ENCODE peak calls at places on chromosomes 5 and 9, in six cellular contexts. C is cardiac muscle cell, V is hepatocyte, Z is GM23248, B is thoracic aorta, W is A549. Y is an unnamed sample.
A peak's percentile ranks its signal among the peaks of the same experiment; 100 is the strongest.

GRCh38 chr5:31639488-31640011 is 619 bp downstream of the PDZD2 start:
- DNase-seq in C (no peak), V (no peak), Z (no peak), B (no peak), W (no peak), Y (no peak)

GRCh38 chr5:190366-191035 is 794 bp upstream of the LRRC14B start:
- DNase-seq in C (no peak), V (no peak), Z (no peak), B (no peak), W (no peak), Y (no peak)

GRCh38 chr9:14207352-14207995 is 106.5 kb downstream of the NFIB start:
- DNase-seq in C (no peak), V (no peak), Z (no peak), B (no peak), W (no peak), Y (no peak)

GRCh38 chr5:169417676-169418075 is 116.7 kb upstream of the SLIT3 start:
- DNase-seq in C (no peak), V (no peak), Z (no peak), B (no peak), W (no peak), Y (no peak)

GRCh38 chr9:124479947-124480620 is 27.1 kb downstream of the NR5A1 start:
- DNase-seq in C (no peak), V (no peak), Z (no peak), B (no peak), W (no peak), Y (no peak)

GRCh38 chr5:108148715-108149139 is 233.2 kb downstream of the FBXL17 start:
- DNase-seq in C (peak; percentile 38), V (peak; percentile 27), Z (peak; percentile 65), B (no peak), W (peak; percentile 24), Y (no peak)

GRCh38 chr9:128419061-128419925 is 1.4 kb upstream of the CERCAM start:
- DNase-seq in C (peak; percentile 56), V (peak; percentile 42), Z (peak; percentile 67), B (no peak), W (no peak), Y (no peak)

GRCh38 chr5:38453506-38453905 is 102.9 kb downstream of the LIFR start:
- DNase-seq in C (no peak), V (no peak), Z (no peak), B (no peak), W (no peak), Y (no peak)

GRCh38 chr9:99445920-99446319 is 223.8 kb downstream of the SEC61B start:
- DNase-seq in C (no peak), V (no peak), Z (peak; percentile 85), B (no peak), W (no peak), Y (no peak)

GRCh38 chr5:2095011-2095410 is 212.3 kb upstream of the IRX4 start:
- DNase-seq in C (no peak), V (no peak), Z (no peak), B (no peak), W (no peak), Y (no peak)

GRCh38 chr5:45260292-45260691 is 435.9 kb downstream of the HCN1 start:
- DNase-seq in C (peak; percentile 28), V (no peak), Z (no peak), B (no peak), W (no peak), Y (no peak)

DNA sequence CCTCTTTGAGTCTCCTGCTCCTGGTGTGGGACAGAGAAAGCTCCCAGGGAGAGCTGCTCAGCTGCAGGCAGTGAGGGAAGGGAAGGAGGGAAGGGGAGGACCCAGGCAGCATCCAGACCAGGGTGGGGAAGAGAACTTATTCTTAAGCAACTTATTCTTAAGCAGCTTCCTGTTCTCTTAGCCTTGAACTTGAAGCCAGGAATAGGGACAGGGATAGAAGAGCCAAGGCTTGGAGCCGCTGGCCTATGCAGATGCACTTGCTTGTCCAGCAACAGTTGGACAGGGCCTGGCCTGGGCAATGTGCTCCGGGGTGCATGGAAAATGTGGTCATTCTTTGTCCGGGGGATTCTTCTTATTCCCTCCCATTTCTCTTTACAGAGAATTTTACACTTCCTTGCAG is 31.4 kb upstream of the SPTLC1 start:
- DNase-seq in C (no peak), V (no peak), Z (peak; percentile 51), B (no peak), W (peak; percentile 15), Y (no peak)
- H3K27ac ChIP-seq in C (no peak overlapping the region), V (peak overlapping the region; percentile 84), Z (peak overlapping the region; percentile 87), B (no peak overlapping the region), W (peak overlapping the region; percentile 97), Y (no peak overlapping the region)

GRCh38 chr9:26856413-26857032 is 36.1 kb downstream of the CAAP1 start:
- DNase-seq in C (peak; percentile 66), V (peak; percentile 61), Z (peak; percentile 56), B (no peak), W (peak; percentile 77), Y (peak; percentile 37)
- H3K9me3 ChIP-seq in C (no peaks in the 10 kb centered on the region), V (no peaks in the 10 kb centered on the region), Z (no peaks in the 10 kb centered on the region), B (no peaks in the 10 kb centered on the region), W (no peaks in the 10 kb centered on the region), Y (peaks cover 16% of the 10 kb centered on the region)

GRCh38 chr9:87451149-87451548 is 46.5 kb upstream of the DAPK1 start:
- DNase-seq in C (no peak), V (no peak), Z (no peak), B (no peak), W (no peak), Y (no peak)
- H3K27ac ChIP-seq in C (no peak overlapping the region), V (no peak overlapping the region), Z (no peak overlapping the region), B (no peak overlapping the region), W (no peak overlapping the region), Y (no peak overlapping the region)

GRCh38 chr5:19285286-19285685 is 702.7 kb downstream of the CDH18 start:
- DNase-seq in C (no peak), V (no peak), Z (no peak), B (no peak), W (no peak), Y (no peak)
- H3K9me3 ChIP-seq in C (no peaks in the 10 kb centered on the region), V (no peaks in the 10 kb centered on the region), Z (no peaks in the 10 kb centered on the region), B (no peaks in the 10 kb centered on the region), W (no peaks in the 10 kb centered on the region), Y (no peaks in the 10 kb centered on the region)

GRCh38 chr5:151676719-151677118 is 10.0 kb downstream of the SPARC start:
- DNase-seq in C (no peak), V (no peak), Z (peak; percentile 53), B (no peak), W (no peak), Y (no peak)

GRCh38 chr5:151679421-151680155 is 7.1 kb downstream of the SPARC start:
- DNase-seq in C (no peak), V (no peak), Z (peak; percentile 75), B (no peak), W (no peak), Y (no peak)

GRCh38 chr5:151678713-151679112 is 8.0 kb downstream of the SPARC start:
- DNase-seq in C (no peak), V (no peak), Z (peak; percentile 52), B (no peak), W (no peak), Y (no peak)

GRCh38 chr5:151675956-151676712 is 10.6 kb downstream of the SPARC start:
- DNase-seq in C (no peak), V (no peak), Z (peak; percentile 40), B (no peak), W (no peak), Y (no peak)

DNA sequence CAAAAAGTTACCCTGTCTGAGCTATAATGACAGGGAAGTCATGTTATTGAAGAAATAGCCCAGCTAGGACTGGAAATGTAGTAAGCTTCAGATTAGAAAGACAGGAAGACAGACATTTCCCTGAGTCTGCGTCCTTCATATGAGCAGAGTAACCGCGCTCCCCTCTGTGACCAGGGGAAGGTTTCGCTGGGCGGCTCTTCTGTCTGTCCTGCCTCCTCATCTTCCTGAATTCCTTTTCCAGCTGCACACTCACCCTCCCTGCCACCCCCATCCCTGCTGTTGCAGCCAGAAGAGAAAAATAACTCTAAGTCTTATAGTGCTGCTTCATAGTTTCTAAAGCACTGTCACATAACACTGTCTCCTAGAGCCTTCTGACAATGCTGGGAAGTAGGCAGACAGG is 8.6 kb downstream of the SPARC start:
- DNase-seq in C (no peak), V (no peak), Z (peak; percentile 88), B (no peak), W (no peak), Y (no peak)
- H3K27ac ChIP-seq in C (peak overlapping the region; percentile 42), V (peak overlapping the region; percentile 83), Z (peak overlapping the region; percentile 99), B (peak overlapping the region; percentile 95), W (peak overlapping the region; percentile 5), Y (no peak overlapping the region)

GRCh38 chr5:141343242-141343952 is at the start of gene PCDHGA3:
- DNase-seq in C (no peak), V (no peak), Z (peak; percentile 83), B (no peak), W (peak; percentile 61), Y (no peak)

GRCh38 chr5:141343953-141344463 is 379 bp downstream of the PCDHGA3 start:
- DNase-seq in C (no peak), V (no peak), Z (no peak), B (no peak), W (no peak), Y (no peak)

GRCh38 chr5:141338538-141339306 is at the start of gene PCDHGA2:
- DNase-seq in C (no peak), V (no peak), Z (peak; percentile 72), B (no peak), W (peak; percentile 74), Y (no peak)

GRCh38 chr5:141345327-141345726 is 1.7 kb downstream of the PCDHGA3 start:
- DNase-seq in C (no peak), V (no peak), Z (no peak), B (no peak), W (no peak), Y (no peak)

DNA sequence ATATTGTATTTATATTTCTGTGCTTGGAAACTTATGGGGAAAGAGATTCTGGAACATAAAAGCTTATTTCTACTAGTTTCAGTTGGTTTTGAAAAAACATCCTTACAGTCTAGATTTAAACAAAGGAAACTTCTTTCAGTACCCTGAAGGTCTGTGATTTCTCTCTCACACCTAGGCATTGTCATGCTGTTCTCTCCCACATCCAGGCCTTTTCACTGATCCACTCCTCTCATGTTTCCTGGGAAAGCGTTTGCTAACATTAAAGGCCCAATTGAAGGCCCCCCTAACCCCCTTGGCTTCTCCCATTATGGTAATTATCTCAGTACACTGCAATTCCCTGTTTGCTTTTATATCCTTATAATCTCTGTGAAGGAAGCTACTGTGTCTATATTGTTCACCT is 856 bp upstream of the PCDHGA3 start:
- DNase-seq in C (peak; percentile 20), V (no peak), Z (no peak), B (no peak), W (no peak), Y (no peak)
- H3K9me3 ChIP-seq in C (no peaks in the 10 kb centered on the region), V (no peaks in the 10 kb centered on the region), Z (no peaks in the 10 kb centered on the region), B (peaks cover 89% of the 10 kb centered on the region), W (peaks cover 37% of the 10 kb centered on the region), Y (peaks cover 22% of the 10 kb centered on the region)

GRCh38 chr9:137160054-137160425 is 9.8 kb downstream of the LRRC26 start:
- DNase-seq in C (no peak), V (no peak), Z (no peak), B (no peak), W (no peak), Y (no peak)

GRCh38 chr9:137159105-137160053 is 10.5 kb downstream of the LRRC26 start:
- DNase-seq in C (no peak), V (no peak), Z (no peak), B (no peak), W (no peak), Y (no peak)

GRCh38 chr9:137158625-137159024 is 11.2 kb downstream of the LRRC26 start:
- DNase-seq in C (no peak), V (no peak), Z (no peak), B (no peak), W (no peak), Y (no peak)

GRCh38 chr9:137156567-137157375 is 13.1 kb downstream of the LRRC26 start:
- DNase-seq in C (peak; percentile 22), V (peak; percentile 37), Z (peak; percentile 85), B (no peak), W (peak; percentile 58), Y (peak; percentile 42)

GRCh38 chr9:137157618-137158502 is 12.0 kb downstream of the LRRC26 start:
- DNase-seq in C (no peak), V (no peak), Z (peak; percentile 64), B (no peak), W (no peak), Y (no peak)
- H3K27ac ChIP-seq in C (no peak overlapping the region), V (no peak overlapping the region), Z (no peak overlapping the region), B (no peak overlapping the region), W (no peak overlapping the region), Y (no peak overlapping the region)